ENCODE peak calls at places on chromosomes 4 and X, in ten cellular contexts. J is GM23248, E is Peyer's patch, B is ovary, T is uterus, A is neuronal stem cell, O is HCT116, D is psoas muscle, S is spleen, L is cardiac muscle cell. Y is an unnamed sample.

GRCh38 chr4:156420557-156420956 is 466.9 kb upstream of the CTSO start:
- DNase-seq in L (peak; percentile 27), J (peak; percentile 61), O (no peak), D (no peak), A (no peak), B (no peak), E (no peak), S (no peak), T (no peak), Y (no peak)

GRCh38 chrX:155115174-155115830 is 44.0 kb downstream of the BRCC3 start:
- DNase-seq in A (no peak), T (no peak), E (no peak), B (no peak), S (no peak), L (no peak), J (no peak), D (no peak), O (no peak), Y (no peak)

GRCh38 chr4:42396361-42397255 is 680 bp upstream of the SHISA3 start:
- DNase-seq in B (no peak), E (no peak), L (peak; percentile 45), T (no peak), S (no peak), O (no peak), D (peak; percentile 52), J (peak; percentile 10), A (peak; percentile 52), Y (no peak)

GRCh38 chrX:2928127-2928582 is 984 bp downstream of the ARSD start:
- DNase-seq in E (no peak), S (peak; percentile 89), B (peak; percentile 75), L (peak; percentile 80), D (peak; percentile 74), O (no peak), J (peak; percentile 38), A (no peak), T (no peak), Y (peak; percentile 35)

GRCh38 chr4:39825090-39825489 is 127.2 kb downstream of the UBE2K start:
- DNase-seq in L (no peak), T (no peak), B (no peak), E (no peak), O (no peak), J (no peak), S (no peak), A (no peak), D (no peak), Y (no peak)

GRCh38 chrX:138897621-138898492 is 186.3 kb upstream of the FGF13 start:
- DNase-seq in B (no peak), L (no peak), T (no peak), O (no peak), S (no peak), D (no peak), E (no peak), J (peak; percentile 39), A (no peak), Y (no peak)

GRCh38 chr4:153467154-153467896 is 1.2 kb downstream of the TMEM131L start:
- DNase-seq in E (peak; percentile 74), S (peak; percentile 97), J (peak; percentile 34), O (peak; percentile 39), D (peak; percentile 75), A (no peak), B (peak; percentile 58), T (no peak), L (no peak), Y (peak; percentile 83)

GRCh38 chrX:15946783-15947550 is 92.4 kb upstream of the AP1S2 start:
- DNase-seq in A (no peak), E (no peak), D (no peak), T (no peak), B (no peak), J (peak; percentile 90), O (no peak), S (no peak), L (peak; percentile 75), Y (no peak)

GRCh38 chr4:82260632-82261031 is 113.2 kb downstream of the HNRNPD start:
- DNase-seq in S (no peak), D (no peak), E (no peak), L (no peak), O (no peak), T (no peak), B (no peak), A (no peak), J (no peak), Y (no peak)

GRCh38 chrX:367866-368265 is 18.8 kb downstream of the PPP2R3B start:
- DNase-seq in B (no peak), J (no peak), E (no peak), T (no peak), O (no peak), D (peak; percentile 61), A (no peak), S (peak; percentile 37), L (no peak), Y (no peak)

GRCh38 chr4:55475394-55476243 is 71.1 kb downstream of the CLOCK start:
- DNase-seq in E (no peak), T (no peak), L (peak; percentile 74), A (no peak), O (no peak), J (peak; percentile 84), B (no peak), S (no peak), D (no peak), Y (no peak)

GRCh38 chr4:98110214-98110613 is 33.1 kb downstream of the STPG2 start:
- DNase-seq in E (no peak), S (no peak), L (no peak), O (no peak), J (no peak), D (no peak), B (no peak), A (no peak), T (no peak), Y (no peak)

GRCh38 chrX:137031517-137032377 is 2.0 kb downstream of the GPR101 start:
- DNase-seq in A (no peak), D (no peak), T (no peak), B (peak; percentile 26), L (peak; percentile 49), J (peak; percentile 55), S (no peak), O (no peak), E (no peak), Y (no peak)

GRCh38 chr4:85759392-85759791 is 284.4 kb downstream of the ARHGAP24 start:
- DNase-seq in O (no peak), E (no peak), D (no peak), T (no peak), B (no peak), J (no peak), L (no peak), A (no peak), S (no peak), Y (no peak)

GRCh38 chr4:85760521-85760920 is 285.6 kb downstream of the ARHGAP24 start:
- DNase-seq in A (no peak), D (no peak), B (no peak), S (no peak), J (no peak), E (no peak), O (no peak), L (peak; percentile 41), T (no peak), Y (no peak)

GRCh38 chr4:85761803-85762202 is 286.9 kb downstream of the ARHGAP24 start:
- DNase-seq in O (no peak), B (no peak), D (peak; percentile 50), T (no peak), S (no peak), A (no peak), J (peak; percentile 50), E (no peak), L (peak; percentile 86), Y (peak; percentile 73)

GRCh38 chr4:85763207-85763606 is 288.3 kb downstream of the ARHGAP24 start:
- DNase-seq in O (no peak), L (no peak), T (no peak), S (no peak), J (no peak), D (no peak), E (no peak), A (no peak), B (no peak), Y (no peak)

GRCh38 chr4:85762204-85762884 is 287.4 kb downstream of the ARHGAP24 start:
- DNase-seq in S (no peak), L (peak; percentile 91), D (no peak), O (no peak), A (no peak), T (no peak), B (peak; percentile 35), E (no peak), J (peak; percentile 96), Y (no peak)
- H3K4me3 ChIP-seq in S (no peak overlapping the region), L (no peak overlapping the region), D (no peak overlapping the region), O (no peak overlapping the region), A (no peak overlapping the region), T (no peak overlapping the region), B (no peak overlapping the region), E (no peak overlapping the region), J (peak overlapping the region; percentile 63), Y (no peak overlapping the region)

GRCh38 chr4:163544407-163545038 is 50.0 kb downstream of the TMA16 start:
- DNase-seq in D (peak; percentile 63), O (no peak), E (peak; percentile 64), A (peak; percentile 58), L (peak; percentile 68), J (peak; percentile 75), S (peak; percentile 88), T (peak; percentile 34), B (peak; percentile 52), Y (peak; percentile 71)
- H3K27ac ChIP-seq in D (no peak overlapping the region), O (no peak overlapping the region), E (no peak overlapping the region), A (no peak overlapping the region), L (no peak overlapping the region), J (no peak overlapping the region), S (peak overlapping the region; percentile 20), T (no peak overlapping the region), B (no peak overlapping the region), Y (peak overlapping the region; percentile 23)

DNA sequence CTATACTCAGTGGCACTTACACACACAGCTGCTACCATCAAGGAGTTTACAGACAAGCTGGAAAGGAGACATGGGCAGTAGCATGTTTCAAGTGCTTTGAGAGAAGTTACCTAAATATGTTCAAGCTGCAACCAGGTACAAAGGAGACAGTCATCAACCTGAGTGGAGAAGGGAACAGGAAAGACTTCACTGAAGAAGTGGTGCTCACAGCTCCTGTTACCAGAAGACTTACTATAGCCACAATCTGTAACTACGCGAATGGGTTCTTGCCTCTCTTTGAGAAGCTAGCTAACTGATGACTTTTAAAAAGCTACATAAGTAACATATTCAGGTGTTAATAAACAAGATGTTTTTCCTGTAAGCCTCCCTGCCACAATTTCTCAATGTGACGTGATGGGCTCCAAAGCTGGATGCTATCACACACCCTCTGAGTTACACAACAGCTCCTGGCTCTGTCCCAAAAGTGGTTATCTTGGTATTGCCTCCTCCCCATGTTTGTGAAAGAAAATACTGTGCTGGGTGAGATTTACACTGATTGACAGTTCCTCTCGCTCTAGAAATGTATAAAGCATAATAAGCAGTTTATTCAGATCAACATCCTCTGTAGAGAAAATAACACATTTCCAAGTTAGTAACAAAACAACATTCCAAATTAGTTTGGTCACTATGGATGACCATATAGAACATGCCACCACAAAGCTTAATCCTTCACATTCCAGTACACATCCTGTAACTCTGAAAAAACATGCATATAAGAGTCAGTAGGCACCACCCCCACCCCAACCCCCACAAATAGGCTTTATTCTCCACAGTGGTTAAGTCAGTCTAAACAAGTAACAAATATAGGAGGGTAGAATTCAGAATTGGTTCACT is 81.8 kb downstream of the FRYL start:
- DNase-seq in T (peak; percentile 62), D (no peak), J (peak; percentile 85), L (peak; percentile 95), B (no peak), S (no peak), O (peak; percentile 44), A (peak; percentile 30), E (no peak), Y (no peak)
- H3K4me3 ChIP-seq in T (no peak overlapping the region), D (no peak overlapping the region), J (peak overlapping the region; percentile 48), L (no peak overlapping the region), B (no peak overlapping the region), S (no peak overlapping the region), O (no peak overlapping the region), A (no peak overlapping the region), E (no peak overlapping the region), Y (no peak overlapping the region)

GRCh38 chr4:136803430-136803829 is 728.9 kb downstream of the PCDH18 start:
- DNase-seq in O (no peak), B (no peak), J (no peak), S (no peak), L (no peak), T (no peak), A (no peak), D (no peak), E (no peak), Y (no peak)
- H3K27ac ChIP-seq in O (no peak overlapping the region), B (no peak overlapping the region), J (no peak overlapping the region), S (no peak overlapping the region), L (no peak overlapping the region), T (no peak overlapping the region), A (no peak overlapping the region), D (no peak overlapping the region), E (no peak overlapping the region), Y (no peak overlapping the region)